ENCODE peak calls at places on chromosomes 4 and X, in six cellular contexts. J is effector memory CD4-positive, alpha-beta T cell; Y is stimulated activated CD4-positive, alpha-beta T cell treated with anti-CD3 and anti-CD28 coated beads, TNF-alpha, amount 100 ng/mL, for 4 hours; R is iPS-NIHi11; K is stimulated activated CD8-positive, alpha-beta memory T cell treated with anti-CD3 and anti-CD28 coated beads, Interleukin-15, amount 100 ng/mL, for 24 hours; P is AG04449. E is an unnamed sample.

GRCh38 chr4:21507439-21507838 is 441.1 kb downstream of the KCNIP4 start:
- DNase-seq in J (no peak), Y (no peak), R (peak), K (no peak), P (no peak), E (no peak)

GRCh38 chr4:7423801-7424552 is 10.8 kb downstream of the PSAPL1 start:
- DNase-seq in J (no peak), Y (no peak), R (no peak), K (no peak), P (no peak), E (no peak)

GRCh38 chr4:140595065-140595464 is 26.3 kb upstream of the UCP1 start:
- DNase-seq in J (no peak), Y (no peak), R (peak), K (no peak), P (no peak), E (no peak)

GRCh38 chrX:129932137-129932791 is 26.3 kb downstream of the UTP14A start:
- DNase-seq in J (peak), Y (peak), R (peak), K (peak), P (peak), E (no peak)

GRCh38 chr4:140818433-140818832 is 62.2 kb upstream of the TBC1D9 start:
- DNase-seq in J (no peak), Y (no peak), R (no peak), K (no peak), P (no peak), E (no peak)

GRCh38 chrX:77561372-77561771 is 114.2 kb downstream of the FGF16 start:
- DNase-seq in J (no peak), Y (no peak), R (no peak), K (no peak), P (no peak), E (no peak)

GRCh38 chr4:155768370-155768769 is 9.5 kb downstream of the GUCY1B1 start:
- DNase-seq in J (no peak), Y (no peak), R (no peak), K (no peak), P (no peak), E (no peak)

GRCh38 chr4:168451744-168452394 is 28.4 kb downstream of the DDX60L start:
- DNase-seq in J (no peak), Y (no peak), R (no peak), K (no peak), P (no peak), E (no peak)

GRCh38 chr4:39415678-39416283 is 9.1 kb downstream of the KLB start:
- DNase-seq in J (no peak), Y (no peak), R (no peak), K (no peak), P (no peak), E (no peak)

GRCh38 chr4:48944252-48944651 is 37.7 kb upstream of the OCIAD2 start:
- DNase-seq in J (no peak), Y (no peak), R (peak), K (no peak), P (no peak), E (no peak)

GRCh38 chrX:148588649-148589310 is 88.4 kb downstream of the AFF2 start:
- DNase-seq in J (no peak), Y (no peak), R (no peak), K (no peak), P (no peak), E (no peak)

GRCh38 chr4:89158884-89159503 is 47.7 kb downstream of the TIGD2 start:
- DNase-seq in J (no peak), Y (no peak), R (peak), K (no peak), P (no peak), E (no peak)

GRCh38 chrX:49233176-49233575 is at the start of gene CACNA1F:
- DNase-seq in J (no peak), Y (no peak), R (no peak), K (no peak), P (no peak), E (no peak)

GRCh38 chrX:15404712-15405111 is 20.5 kb upstream of the VEGFD start:
- DNase-seq in J (no peak), Y (no peak), R (no peak), K (no peak), P (no peak), E (no peak)

GRCh38 chr4:140789752-140790151 is 33.6 kb upstream of the TBC1D9 start:
- DNase-seq in J (no peak), Y (no peak), R (no peak), K (no peak), P (no peak), E (no peak)

GRCh38 chr4:89563431-89563830 is 255.8 kb upstream of the GPRIN3 start:
- DNase-seq in J (no peak), Y (no peak), R (no peak), K (no peak), P (no peak), E (no peak)

GRCh38 chrX:54950730-54951375 is 30.2 kb downstream of the TRO start:
- DNase-seq in J (no peak), Y (no peak), R (no peak), K (no peak), P (no peak), E (no peak)

GRCh38 chr4:186068581-186069402 is at the start of gene TLR3:
- DNase-seq in J (no peak), Y (no peak), R (no peak), K (no peak), P (no peak), E (no peak)

GRCh38 chrX:30489323-30489722 is 88.2 kb downstream of the TASL start:
- DNase-seq in J (no peak), Y (no peak), R (peak), K (no peak), P (no peak), E (no peak)

GRCh38 chrX:141902366-141902765 is 1.3 kb upstream of the MAGEC1 start:
- DNase-seq in J (no peak), Y (no peak), R (no peak), K (no peak), P (no peak), E (no peak)

GRCh38 chr4:4763815-4764202 is 95.7 kb upstream of the MSX1 start:
- DNase-seq in J (no peak), Y (no peak), R (no peak), K (no peak), P (no peak), E (no peak)

GRCh38 chr4:27350161-27350560 is 489.5 kb downstream of the STIM2 start:
- DNase-seq in J (no peak), Y (no peak), R (no peak), K (no peak), P (no peak), E (no peak)

GRCh38 chrX:131783555-131784338 is 239.4 kb upstream of the STK26 start:
- DNase-seq in J (no peak), Y (no peak), R (peak), K (no peak), P (no peak), E (peak)

GRCh38 chr4:77481856-77482255 is 123.8 kb upstream of the CXCL13 start:
- DNase-seq in J (no peak), Y (no peak), R (no peak), K (no peak), P (no peak), E (no peak)

GRCh38 chr4:138555584-138555983 is 313.4 kb upstream of the SLC7A11 start:
- DNase-seq in J (no peak), Y (no peak), R (peak), K (no peak), P (no peak), E (no peak)

GRCh38 chr4:89469930-89470375 is 162.4 kb upstream of the GPRIN3 start:
- DNase-seq in J (no peak), Y (peak), R (no peak), K (no peak), P (peak), E (no peak)